ENCODE peak calls at places on chromosomes 16 and 17, in ten cellular contexts. X is NCI-H460; U is RCC 7860; N is Right ventricle myocardium superior; L is T-helper 9 cell; H is activated naive CD4-positive, alpha-beta T cell treated with anti-CD3 and anti-CD28 coated beads, Interleukin-2, amount 10 ng/mL, durations not matched to agents 7 days and 5 days; B is endothelial cell; E is stimulated activated CD4-positive, alpha-beta T cell treated with anti-CD3 and anti-CD28 coated beads, Interleukin-4, amount 100 ng/mL, for 24 hours; W is activated T-cell treated with anti-CD3 and anti-CD28 coated beads, Interleukin-2, amount 50 U/mL, for 4 hours; F is RPMI7951. Z is an unnamed sample.

GRCh38 chr16:55189179-55189578 is 134.8 kb upstream of the IRX6 start:
- DNase-seq in U (no peak), E (no peak), W (no peak), L (no peak), N (no peak), F (no peak), B (no peak), X (no peak), H (no peak), Z (no peak)

GRCh38 chr17:62637809-62638208 is 10.3 kb downstream of the MRC2 start:
- DNase-seq in N (no peak), L (no peak), X (no peak), U (no peak), H (no peak), F (no peak), W (no peak), E (no peak), B (no peak), Z (no peak)

GRCh38 chr16:24409045-24409444 is 130.3 kb upstream of the RBBP6 start:
- DNase-seq in B (no peak), E (no peak), U (no peak), L (no peak), X (no peak), W (no peak), F (no peak), H (no peak), N (no peak), Z (no peak)

GRCh38 chr17:60355663-60356594 is 36.0 kb downstream of the USP32 start:
- DNase-seq in H (no peak), N (no peak), X (peak), F (no peak), W (no peak), E (no peak), B (no peak), L (no peak), U (no peak), Z (no peak)

GRCh38 chr16:57993452-57993851 is 7.0 kb downstream of the ZNF319 start:
- DNase-seq in U (no peak), N (no peak), E (no peak), H (no peak), W (no peak), F (no peak), B (no peak), X (no peak), L (no peak), Z (no peak)

GRCh38 chr17:7340179-7340578 is 3.9 kb downstream of the ACAP1 start:
- DNase-seq in B (no peak), L (no peak), H (no peak), W (no peak), N (no peak), U (no peak), X (no peak), E (no peak), F (peak), Z (no peak)

GRCh38 chr17:50739098-50739497 is 19.7 kb downstream of the LUC7L3 start:
- DNase-seq in L (no peak), F (no peak), N (no peak), B (no peak), X (no peak), E (no peak), W (no peak), U (no peak), H (no peak), Z (no peak)

GRCh38 chr16:69311533-69312388 is 611 bp downstream of the VPS4A start:
- DNase-seq in X (no peak), B (peak), W (peak), L (peak), N (peak), E (peak), F (peak), H (peak), U (peak), Z (peak)

GRCh38 chr16:88428616-88429386 is 24.3 kb upstream of the ZFPM1 start:
- DNase-seq in F (no peak), E (no peak), X (no peak), U (no peak), H (no peak), N (no peak), W (no peak), L (no peak), B (no peak), Z (no peak)

GRCh38 chr16:85497622-85498314 is 115.4 kb upstream of the GSE1 start:
- DNase-seq in F (no peak), W (no peak), L (no peak), X (no peak), B (no peak), U (no peak), H (no peak), N (no peak), E (no peak), Z (no peak)

GRCh38 chr17:69654981-69655581 is 240.6 kb downstream of the MAP2K6 start:
- DNase-seq in B (no peak), L (no peak), N (no peak), F (peak), H (no peak), X (no peak), E (no peak), W (no peak), U (peak), Z (no peak)

GRCh38 chr16:57358527-57359095 is at the start of gene CCL22:
- DNase-seq in F (no peak), H (no peak), N (no peak), W (no peak), E (no peak), B (no peak), U (no peak), X (no peak), L (no peak), Z (no peak)

GRCh38 chr17:71287246-71287828 is 833.5 kb upstream of the SOX9 start:
- DNase-seq in W (no peak), B (no peak), F (peak), U (no peak), N (no peak), L (no peak), X (no peak), E (no peak), H (no peak), Z (no peak)

GRCh38 chr16:1152651-1153259 is at the start of gene CACNA1H:
- DNase-seq in B (peak), W (peak), N (no peak), U (no peak), H (peak), X (peak), L (peak), E (peak), F (no peak), Z (no peak)